ENCODE peak calls at places on chromosomes 6 and 20, in six cellular contexts. One of them, this sample, is unnamed.

GRCh38 chr6:22363966-22364296 is 67.1 kb upstream of the PRL start:
- DNase-seq in HL-60: no peak
- DNase-seq in AG04449: no peak
- DNase-seq in H1: no peak
- DNase-seq in WERI-Rb-1: no peak
- DNase-seq in neural crest cell: no peak
- DNase-seq in this sample: no peak

GRCh38 chr20:6142348-6142993 is 19.6 kb upstream of the FERMT1 start:
- DNase-seq in WERI-Rb-1: peak
- DNase-seq in AG04449: peak
- DNase-seq in H1: no peak
- DNase-seq in neural crest cell: peak
- DNase-seq in HL-60: peak
- DNase-seq in this sample: no peak

GRCh38 chr6:168225471-168225901 is 94.1 kb downstream of the DACT2 start:
- DNase-seq in H1: no peak
- DNase-seq in WERI-Rb-1: no peak
- DNase-seq in neural crest cell: no peak
- DNase-seq in AG04449: no peak
- DNase-seq in HL-60: no peak
- DNase-seq in this sample: no peak

GRCh38 chr6:20319520-20320357 is 81.9 kb upstream of the E2F3 start:
- DNase-seq in H1: no peak
- DNase-seq in WERI-Rb-1: no peak
- DNase-seq in HL-60: peak
- DNase-seq in AG04449: no peak
- DNase-seq in neural crest cell: no peak
- DNase-seq in this sample: peak

GRCh38 chr6:167047554-167047953 is 48.4 kb downstream of the CEP43 start:
- DNase-seq in neural crest cell: no peak
- DNase-seq in H1: no peak
- DNase-seq in AG04449: no peak
- DNase-seq in HL-60: peak
- DNase-seq in WERI-Rb-1: no peak
- DNase-seq in this sample: peak

GRCh38 chr20:38809942-38810341 is 4.4 kb downstream of the PPP1R16B start:
- DNase-seq in AG04449: no peak
- DNase-seq in WERI-Rb-1: no peak
- DNase-seq in neural crest cell: no peak
- DNase-seq in HL-60: no peak
- DNase-seq in H1: no peak
- DNase-seq in this sample: no peak

GRCh38 chr6:85670573-85670972 is 27.9 kb upstream of the SYNCRIP start:
- DNase-seq in H1: no peak
- DNase-seq in neural crest cell: no peak
- DNase-seq in AG04449: no peak
- DNase-seq in WERI-Rb-1: no peak
- DNase-seq in HL-60: peak
- DNase-seq in this sample: no peak

GRCh38 chr6:73134588-73134987 is 90.7 kb downstream of the KHDC1L start:
- DNase-seq in HL-60: no peak
- DNase-seq in H1: peak
- DNase-seq in AG04449: no peak
- DNase-seq in neural crest cell: peak
- DNase-seq in WERI-Rb-1: peak
- DNase-seq in this sample: no peak

GRCh38 chr6:105384004-105384403 is 18.9 kb downstream of the PREP start:
- DNase-seq in H1: no peak
- DNase-seq in HL-60: no peak
- DNase-seq in AG04449: no peak
- DNase-seq in WERI-Rb-1: no peak
- DNase-seq in neural crest cell: no peak
- DNase-seq in this sample: no peak

GRCh38 chr6:165680975-165681374 is 17.9 kb upstream of the PDE10A start:
- DNase-seq in neural crest cell: no peak
- DNase-seq in WERI-Rb-1: no peak
- DNase-seq in HL-60: no peak
- DNase-seq in AG04449: no peak
- DNase-seq in H1: no peak
- DNase-seq in this sample: no peak

GRCh38 chr6:169964440-169965212 is 213.2 kb downstream of the ERMARD start:
- DNase-seq in AG04449: no peak
- DNase-seq in HL-60: no peak
- DNase-seq in WERI-Rb-1: no peak
- DNase-seq in H1: no peak
- DNase-seq in neural crest cell: no peak
- DNase-seq in this sample: no peak

GRCh38 chr6:107080036-107080435 is 35.3 kb downstream of the BEND3 start:
- DNase-seq in AG04449: no peak
- DNase-seq in neural crest cell: no peak
- DNase-seq in WERI-Rb-1: peak
- DNase-seq in H1: no peak
- DNase-seq in HL-60: peak
- DNase-seq in this sample: no peak

GRCh38 chr20:61912665-61913422 is 152.8 kb downstream of the TAF4 start:
- DNase-seq in AG04449: no peak
- DNase-seq in WERI-Rb-1: no peak
- DNase-seq in H1: no peak
- DNase-seq in HL-60: no peak
- DNase-seq in neural crest cell: no peak
- DNase-seq in this sample: no peak

GRCh38 chr6:15086273-15087158 is 159.4 kb upstream of the JARID2 start:
- DNase-seq in AG04449: no peak
- DNase-seq in H1: no peak
- DNase-seq in neural crest cell: no peak
- DNase-seq in HL-60: no peak
- DNase-seq in WERI-Rb-1: no peak
- DNase-seq in this sample: no peak

GRCh38 chr6:159979136-159979874 is 10.4 kb downstream of the IGF2R start:
- DNase-seq in HL-60: no peak
- DNase-seq in WERI-Rb-1: no peak
- DNase-seq in H1: no peak
- DNase-seq in neural crest cell: no peak
- DNase-seq in AG04449: no peak
- DNase-seq in this sample: no peak

GRCh38 chr6:157537518-157537917 is 156.5 kb downstream of the ZDHHC14 start:
- DNase-seq in neural crest cell: no peak
- DNase-seq in HL-60: no peak
- DNase-seq in H1: no peak
- DNase-seq in WERI-Rb-1: no peak
- DNase-seq in AG04449: no peak
- DNase-seq in this sample: no peak

GRCh38 chr6:108801331-108801730 is 46.9 kb upstream of the ARMC2 start:
- DNase-seq in HL-60: peak
- DNase-seq in WERI-Rb-1: no peak
- DNase-seq in AG04449: no peak
- DNase-seq in H1: no peak
- DNase-seq in neural crest cell: no peak
- DNase-seq in this sample: peak

GRCh38 chr6:109978174-109979032 is at the start of gene GPR6:
- DNase-seq in WERI-Rb-1: peak
- DNase-seq in HL-60: peak
- DNase-seq in neural crest cell: peak
- DNase-seq in AG04449: no peak
- DNase-seq in H1: no peak
- DNase-seq in this sample: no peak

GRCh38 chr6:6736753-6737654 is 148.5 kb downstream of the LY86 start:
- DNase-seq in WERI-Rb-1: no peak
- DNase-seq in AG04449: no peak
- DNase-seq in HL-60: no peak
- DNase-seq in H1: no peak
- DNase-seq in neural crest cell: peak
- DNase-seq in this sample: no peak

GRCh38 chr6:12386816-12387215 is 96.7 kb downstream of the EDN1 start:
- DNase-seq in neural crest cell: no peak
- DNase-seq in AG04449: no peak
- DNase-seq in H1: no peak
- DNase-seq in HL-60: no peak
- DNase-seq in WERI-Rb-1: no peak
- DNase-seq in this sample: no peak

GRCh38 chr20:39165099-39165498 is 203.0 kb downstream of the DHX35 start:
- DNase-seq in neural crest cell: no peak
- DNase-seq in WERI-Rb-1: no peak
- DNase-seq in AG04449: no peak
- DNase-seq in HL-60: no peak
- DNase-seq in H1: no peak
- DNase-seq in this sample: no peak

GRCh38 chr6:45557454-45557853 is 179.7 kb upstream of the SUPT3H start:
- DNase-seq in HL-60: no peak
- DNase-seq in WERI-Rb-1: no peak
- DNase-seq in neural crest cell: no peak
- DNase-seq in H1: no peak
- DNase-seq in AG04449: no peak
- DNase-seq in this sample: no peak

GRCh38 chr6:142902636-142903053 is 42.3 kb downstream of the HIVEP2 start:
- DNase-seq in neural crest cell: no peak
- DNase-seq in AG04449: peak
- DNase-seq in HL-60: no peak
- DNase-seq in WERI-Rb-1: no peak
- DNase-seq in H1: no peak
- DNase-seq in this sample: peak

GRCh38 chr20:23159256-23159922 is 73.3 kb upstream of the CD93 start:
- DNase-seq in H1: no peak
- DNase-seq in AG04449: no peak
- DNase-seq in WERI-Rb-1: peak
- DNase-seq in HL-60: no peak
- DNase-seq in neural crest cell: no peak
- DNase-seq in this sample: no peak

GRCh38 chr20:4071177-4071723 is 55.9 kb upstream of the RNF24 start:
- DNase-seq in neural crest cell: peak
- DNase-seq in AG04449: no peak
- DNase-seq in HL-60: no peak
- DNase-seq in H1: no peak
- DNase-seq in WERI-Rb-1: no peak
- DNase-seq in this sample: no peak

GRCh38 chr20:43448748-43449535 is 8.8 kb upstream of the SRSF6 start:
- DNase-seq in HL-60: no peak
- DNase-seq in AG04449: no peak
- DNase-seq in WERI-Rb-1: peak
- DNase-seq in H1: no peak
- DNase-seq in neural crest cell: peak
- DNase-seq in this sample: no peak

GRCh38 chr6:43297644-43298564 is at the start of gene SLC22A7:
- DNase-seq in WERI-Rb-1: no peak
- DNase-seq in AG04449: no peak
- DNase-seq in HL-60: no peak
- DNase-seq in H1: no peak
- DNase-seq in neural crest cell: no peak
- DNase-seq in this sample: no peak

GRCh38 chr6:4979426-4979825 is 24.4 kb downstream of the RPP40 start:
- DNase-seq in WERI-Rb-1: no peak
- DNase-seq in AG04449: no peak
- DNase-seq in HL-60: no peak
- DNase-seq in H1: no peak
- DNase-seq in neural crest cell: no peak
- DNase-seq in this sample: no peak

GRCh38 chr20:62179162-62179504 is 3.7 kb upstream of the MTG2 start:
- DNase-seq in HL-60: no peak
- DNase-seq in neural crest cell: no peak
- DNase-seq in AG04449: no peak
- DNase-seq in H1: no peak
- DNase-seq in WERI-Rb-1: no peak
- DNase-seq in this sample: no peak

GRCh38 chr6:35532141-35532540 is 19.4 kb upstream of the TULP1 start:
- DNase-seq in neural crest cell: no peak
- DNase-seq in HL-60: no peak
- DNase-seq in AG04449: no peak
- DNase-seq in H1: no peak
- DNase-seq in WERI-Rb-1: peak
- DNase-seq in this sample: no peak

GRCh38 chr6:44397424-44398169 is 10.1 kb downstream of the CDC5L start:
- DNase-seq in neural crest cell: no peak
- DNase-seq in WERI-Rb-1: peak
- DNase-seq in HL-60: no peak
- DNase-seq in H1: no peak
- DNase-seq in AG04449: no peak
- DNase-seq in this sample: no peak
- TF ChIP-seq CTCF in neural crest cell: no peak
- TF ChIP-seq CTCF in WERI-Rb-1: peak
- TF ChIP-seq CTCF in HL-60: no peak
- TF ChIP-seq CTCF in H1: no peak
- TF ChIP-seq CTCF in AG04449: no peak
- TF ChIP-seq CTCF in this sample: no peak

GRCh38 chr6:154656660-154657059 is 76.6 kb upstream of the SCAF8 start:
- DNase-seq in H1: no peak
- DNase-seq in AG04449: no peak
- DNase-seq in HL-60: no peak
- DNase-seq in neural crest cell: no peak
- DNase-seq in WERI-Rb-1: no peak
- DNase-seq in this sample: no peak

DNA sequence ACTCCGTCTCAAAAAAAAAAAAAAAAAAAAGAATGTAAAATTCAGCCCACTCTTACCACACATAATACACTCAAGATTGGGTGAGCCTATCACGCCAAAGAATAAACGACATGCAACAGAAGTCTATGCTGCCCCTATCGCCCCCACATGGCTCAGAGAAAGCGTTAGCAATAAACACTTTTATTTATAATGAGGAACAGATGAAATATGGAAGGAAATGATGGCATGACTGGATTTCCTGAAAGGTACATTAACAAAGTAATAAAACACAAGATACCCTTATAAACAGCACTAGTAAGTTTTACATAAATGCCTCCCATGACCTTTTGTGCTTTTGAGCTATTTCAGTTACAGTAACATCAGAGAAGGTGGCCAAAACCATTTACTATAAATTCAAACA is 71.5 kb upstream of the SCAF8 start:
- DNase-seq in neural crest cell: no peak
- DNase-seq in H1: no peak
- DNase-seq in AG04449: no peak
- DNase-seq in HL-60: no peak
- DNase-seq in WERI-Rb-1: no peak
- DNase-seq in this sample: no peak
- TF ChIP-seq CTCF in neural crest cell: no peak
- TF ChIP-seq CTCF in H1: no peak
- TF ChIP-seq CTCF in AG04449: no peak
- TF ChIP-seq CTCF in HL-60: no peak
- TF ChIP-seq CTCF in WERI-Rb-1: no peak
- TF ChIP-seq CTCF in this sample: no peak

GRCh38 chr6:88899569-88900316 is 63.7 kb downstream of the RNGTT start:
- DNase-seq in AG04449: no peak
- DNase-seq in HL-60: no peak
- DNase-seq in H1: no peak
- DNase-seq in neural crest cell: no peak
- DNase-seq in WERI-Rb-1: no peak
- DNase-seq in this sample: no peak
- TF ChIP-seq CTCF in AG04449: no peak
- TF ChIP-seq CTCF in HL-60: no peak
- TF ChIP-seq CTCF in H1: no peak
- TF ChIP-seq CTCF in neural crest cell: peak
- TF ChIP-seq CTCF in WERI-Rb-1: no peak
- TF ChIP-seq CTCF in this sample: peak

DNA sequence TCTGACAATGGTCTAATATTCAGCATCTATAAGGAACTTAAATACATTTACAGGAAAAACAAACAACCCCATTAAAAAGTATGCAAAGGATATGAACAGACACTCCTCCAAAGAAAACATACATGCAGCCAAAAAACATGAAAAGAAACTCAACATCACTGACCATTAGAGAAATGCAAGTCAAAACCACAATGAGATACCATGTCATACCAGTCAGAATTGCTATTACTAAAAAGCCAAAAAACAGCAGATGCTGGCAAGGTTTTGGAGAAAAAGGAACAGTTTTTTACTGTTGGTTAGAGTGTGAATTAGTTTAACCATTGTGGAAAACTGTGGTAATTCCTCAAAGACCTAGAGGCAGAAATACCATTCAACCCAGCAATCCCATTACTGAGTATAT is 339.0 kb upstream of the ADGRB3 start:
- DNase-seq in H1: no peak
- DNase-seq in neural crest cell: no peak
- DNase-seq in WERI-Rb-1: no peak
- DNase-seq in HL-60: no peak
- DNase-seq in AG04449: no peak
- DNase-seq in this sample: no peak
- TF ChIP-seq CTCF in H1: no peak
- TF ChIP-seq CTCF in neural crest cell: no peak
- TF ChIP-seq CTCF in WERI-Rb-1: no peak
- TF ChIP-seq CTCF in HL-60: no peak
- TF ChIP-seq CTCF in AG04449: no peak
- TF ChIP-seq CTCF in this sample: no peak

This sample was measured in CD14-positive monocyte.